ENCODE peak calls at places on chromosomes 5 and 9, in eight cellular contexts. H, B, X, K, J, I, F and L are unnamed samples.

GRCh38 chr9:130532426-130532825 is 47.0 kb upstream of the FUBP3 start:
- DNase-seq in F (no peak), B (no peak), J (no peak), I (no peak), K (no peak), X (no peak), H (no peak), L (no peak)

GRCh38 chr5:75566710-75567309 is 44.4 kb upstream of the ANKDD1B start:
- DNase-seq in H (peak; percentile 66), F (no peak), K (peak; percentile 92), X (no peak), J (peak; percentile 61), B (no peak), I (peak; percentile 26), L (no peak)

GRCh38 chr5:19496056-19496455 is 491.9 kb downstream of the CDH18 start:
- DNase-seq in B (no peak), X (no peak), I (no peak), F (no peak), J (no peak), H (no peak), K (no peak), L (no peak)

GRCh38 chr5:154753792-154754191 is 1.4 kb upstream of the LARP1 start:
- DNase-seq in J (no peak), H (no peak), X (no peak), I (peak; percentile 33), B (no peak), K (peak; percentile 90), F (peak; percentile 61), L (peak; percentile 80)

GRCh38 chr5:169071-169727 is 22.1 kb upstream of the LRRC14B start:
- DNase-seq in B (no peak), H (no peak), K (peak; percentile 72), J (no peak), F (peak; percentile 76), I (no peak), X (no peak), L (peak; percentile 93)

GRCh38 chr5:35263266-35263665 is 33.0 kb upstream of the PRLR start:
- DNase-seq in I (no peak), J (no peak), K (peak; percentile 18), X (no peak), B (no peak), H (no peak), F (no peak), L (no peak)

GRCh38 chr5:115386657-115387056 is 90.2 kb upstream of the CCDC112 start:
- DNase-seq in I (no peak), K (no peak), H (no peak), F (no peak), X (no peak), B (no peak), J (no peak), L (no peak)

GRCh38 chr9:111427186-111427585 is 57.0 kb downstream of the ECPAS start:
- DNase-seq in J (peak; percentile 56), X (no peak), H (peak; percentile 20), F (no peak), I (no peak), B (no peak), K (peak; percentile 49), L (no peak)

GRCh38 chr5:2129581-2130272 is 247.0 kb upstream of the IRX4 start:
- DNase-seq in J (no peak), H (no peak), B (no peak), I (no peak), X (no peak), F (no peak), K (peak; percentile 3), L (no peak)

GRCh38 chr5:38023799-38024198 is 184.0 kb upstream of the GDNF start:
- DNase-seq in J (no peak), F (no peak), I (no peak), H (peak; percentile 1), B (no peak), X (no peak), K (peak; percentile 6), L (no peak)